ENCODE peak calls at places on chromosomes 1 and 21, in four cellular contexts. One of them, this sample, is unnamed.

GRCh38 chr1:229563701-229564100 is 5.2 kb upstream of the ABCB10 start:
- DNase-seq in GM12878: no peak
- DNase-seq in HepG2: no peak
- DNase-seq in K562: no peak
- DNase-seq in this sample: no peak

GRCh38 chr1:27527857-27528700 is 38.1 kb upstream of the WASF2 start:
- DNase-seq in GM12878: no peak
- DNase-seq in HepG2: no peak
- DNase-seq in K562: no peak
- DNase-seq in this sample: no peak

GRCh38 chr1:5844442-5844841 is 147.8 kb downstream of the NPHP4 start:
- DNase-seq in K562: no peak
- DNase-seq in HepG2: no peak
- DNase-seq in GM12878: no peak
- DNase-seq in this sample: no peak

GRCh38 chr21:34775793-34776192 is 107.0 kb downstream of the CLIC6 start:
- DNase-seq in HepG2: no peak
- DNase-seq in K562: no peak
- DNase-seq in GM12878: no peak
- DNase-seq in this sample: no peak

GRCh38 chr21:16535100-16535418 is 805.3 kb downstream of the USP25 start:
- DNase-seq in GM12878: no peak
- DNase-seq in HepG2: no peak
- DNase-seq in K562: no peak
- DNase-seq in this sample: peak; percentile 15

GRCh38 chr1:54803761-54804470 is 2.8 kb upstream of the TTC22 start:
- DNase-seq in HepG2: no peak
- DNase-seq in GM12878: no peak
- DNase-seq in K562: no peak
- DNase-seq in this sample: no peak

GRCh38 chr1:2496087-2496622 is 20.1 kb downstream of the PLCH2 start:
- DNase-seq in GM12878: peak; percentile 25
- DNase-seq in HepG2: peak; percentile 28
- DNase-seq in K562: no peak
- DNase-seq in this sample: no peak

GRCh38 chr1:118118469-118118868 is 66.6 kb downstream of the SPAG17 start:
- DNase-seq in GM12878: no peak
- DNase-seq in K562: no peak
- DNase-seq in HepG2: peak; percentile 76
- DNase-seq in this sample: no peak

GRCh38 chr1:117120774-117121588 is 568 bp downstream of the TRIM45 start:
- DNase-seq in GM12878: no peak
- DNase-seq in HepG2: peak; percentile 4
- DNase-seq in K562: peak; percentile 14
- DNase-seq in this sample: no peak

GRCh38 chr1:197356723-197357533 is 88.9 kb downstream of the CRB1 start:
- DNase-seq in K562: peak; percentile 75
- DNase-seq in HepG2: peak; percentile 32
- DNase-seq in GM12878: no peak
- DNase-seq in this sample: peak; percentile 44

GRCh38 chr1:15014521-15014920 is 139.0 kb upstream of the TMEM51 start:
- DNase-seq in GM12878: no peak
- DNase-seq in HepG2: no peak
- DNase-seq in K562: no peak
- DNase-seq in this sample: no peak

GRCh38 chr1:227900571-227901051 is 47.1 kb downstream of the WNT9A start:
- DNase-seq in HepG2: no peak
- DNase-seq in K562: no peak
- DNase-seq in GM12878: no peak
- DNase-seq in this sample: no peak

GRCh38 chr1:116556289-116557006 is 14.4 kb downstream of the CD58 start:
- DNase-seq in K562: peak; percentile 86
- DNase-seq in GM12878: peak; percentile 96
- DNase-seq in HepG2: no peak
- DNase-seq in this sample: no peak

GRCh38 chr1:176211395-176212165 is 4.5 kb upstream of the COP1 start:
- DNase-seq in HepG2: no peak
- DNase-seq in K562: no peak
- DNase-seq in GM12878: no peak
- DNase-seq in this sample: no peak

GRCh38 chr1:9827558-9828185 is 3.9 kb upstream of the CLSTN1 start:
- DNase-seq in GM12878: no peak
- DNase-seq in K562: peak; percentile 57
- DNase-seq in HepG2: no peak
- DNase-seq in this sample: no peak

GRCh38 chr21:15094706-15095105 is 29.9 kb upstream of the NRIP1 start:
- DNase-seq in GM12878: no peak
- DNase-seq in HepG2: no peak
- DNase-seq in K562: no peak
- DNase-seq in this sample: no peak

GRCh38 chr1:31127266-31127665 is 61.7 kb upstream of the PUM1 start:
- DNase-seq in K562: no peak
- DNase-seq in HepG2: no peak
- DNase-seq in GM12878: no peak
- DNase-seq in this sample: no peak

DNA sequence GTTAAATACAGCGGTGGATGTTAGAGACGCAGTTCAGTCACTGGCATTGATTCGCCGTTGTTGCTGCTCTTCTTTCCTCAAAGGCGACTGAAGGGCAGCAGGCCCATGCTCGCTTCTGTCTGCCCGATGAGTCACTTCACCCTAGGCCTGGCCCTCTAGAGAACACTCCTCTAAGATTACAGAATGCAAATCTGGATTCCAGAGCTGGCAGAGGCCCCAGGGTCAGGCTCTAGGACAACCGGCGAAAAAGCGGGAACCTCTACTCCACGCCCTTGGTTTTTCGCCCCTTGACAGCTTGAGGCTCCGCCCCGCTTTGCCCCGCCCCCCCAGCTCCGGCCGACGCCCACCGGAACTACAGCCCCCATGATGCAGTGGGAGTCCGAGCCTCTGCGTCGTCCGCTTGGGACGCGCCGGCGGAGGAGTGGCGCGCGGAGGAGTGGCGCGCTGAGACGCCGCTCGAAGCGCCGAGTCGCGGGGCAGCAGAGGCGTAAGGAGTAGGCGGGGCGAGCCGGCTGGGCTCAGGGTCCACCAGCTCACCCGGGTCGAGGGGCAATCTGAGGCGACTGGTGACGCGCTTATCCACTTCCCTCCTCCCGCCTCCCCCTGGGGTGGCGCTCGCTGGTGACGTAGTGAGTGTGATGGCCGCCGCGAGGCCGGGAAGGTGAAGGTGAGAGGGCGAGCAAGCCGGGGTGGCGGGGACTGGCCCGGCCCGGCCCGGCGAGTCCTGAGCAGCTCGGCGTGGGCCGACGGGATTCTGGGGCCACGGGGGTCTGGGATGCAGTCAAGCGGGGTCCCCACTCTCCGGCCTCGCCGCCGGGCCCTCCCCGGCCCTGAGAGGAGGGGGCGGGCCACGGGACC is at the start of gene MFN2:
- DNase-seq in K562: peak; percentile 99
- DNase-seq in GM12878: peak; percentile 83
- DNase-seq in HepG2: peak; percentile 95
- DNase-seq in this sample: peak; percentile 96
- TF ChIP-seq FOXK2 in K562: peak; percentile 35
- TF ChIP-seq FOXK2 in GM12878: no peak
- TF ChIP-seq FOXK2 in HepG2: no peak
- TF ChIP-seq FOXK2 in this sample: no peak

GRCh38 chr1:75136158-75136815 is 2.1 kb downstream of the LHX8 start:
- DNase-seq in HepG2: no peak
- DNase-seq in GM12878: no peak
- DNase-seq in K562: no peak
- DNase-seq in this sample: peak; percentile 75
- TF ChIP-seq BHLHE40 in HepG2: no peak
- TF ChIP-seq BHLHE40 in GM12878: no peak
- TF ChIP-seq BHLHE40 in K562: no peak
- TF ChIP-seq BHLHE40 in this sample: no peak

GRCh38 chr1:25246600-25247023 is 642 bp downstream of the RSRP1 start:
- DNase-seq in HepG2: no peak
- DNase-seq in GM12878: no peak
- DNase-seq in K562: peak; percentile 53
- DNase-seq in this sample: peak; percentile 14

GRCh38 chr1:25247829-25248754 is 838 bp upstream of the RSRP1 start:
- DNase-seq in K562: no peak
- DNase-seq in GM12878: no peak
- DNase-seq in HepG2: no peak
- DNase-seq in this sample: no peak

GRCh38 chr1:25245393-25245792 is 1.9 kb downstream of the RSRP1 start:
- DNase-seq in GM12878: no peak
- DNase-seq in HepG2: no peak
- DNase-seq in K562: no peak
- DNase-seq in this sample: no peak

GRCh38 chr1:25247024-25247828 is at the start of gene RSRP1:
- DNase-seq in HepG2: peak; percentile 96
- DNase-seq in GM12878: peak; percentile 95
- DNase-seq in K562: peak; percentile 100
- DNase-seq in this sample: peak; percentile 99

GRCh38 chr1:25245809-25246599 is 1.2 kb downstream of the RSRP1 start:
- DNase-seq in GM12878: no peak
- DNase-seq in HepG2: peak; percentile 41
- DNase-seq in K562: peak; percentile 63
- DNase-seq in this sample: peak; percentile 19
- TF ChIP-seq TARDBP in GM12878: no peak
- TF ChIP-seq TARDBP in HepG2: no peak
- TF ChIP-seq TARDBP in K562: no peak
- TF ChIP-seq TARDBP in this sample: no peak

GRCh38 chr21:37383066-37383465 is 16.5 kb downstream of the DYRK1A start:
- DNase-seq in GM12878: no peak
- DNase-seq in HepG2: no peak
- DNase-seq in K562: peak; percentile 44
- DNase-seq in this sample: no peak
- TF ChIP-seq FOXK2 in GM12878: no peak
- TF ChIP-seq FOXK2 in HepG2: no peak
- TF ChIP-seq FOXK2 in K562: no peak
- TF ChIP-seq FOXK2 in this sample: no peak

GRCh38 chr1:221234821-221235220 is 355.6 kb downstream of the HLX start:
- DNase-seq in HepG2: no peak
- DNase-seq in K562: no peak
- DNase-seq in GM12878: no peak
- DNase-seq in this sample: no peak
- TF ChIP-seq BHLHE40 in HepG2: no peak
- TF ChIP-seq BHLHE40 in K562: no peak
- TF ChIP-seq BHLHE40 in GM12878: no peak
- TF ChIP-seq BHLHE40 in this sample: no peak

This sample was measured in HEK293T.